ENCODE peak calls at places on chromosome 10, in eight cellular contexts. Q is activated CD8-positive, alpha-beta T cell treated with anti-CD3 and anti-CD28 coated beads for 36 hours; Z is CD4-positive, alpha-beta T cell; V is cardiac fibroblast; T is Peyer's patch; F is astrocyte of the spinal cord; N is cardiac muscle cell; Y is suprapubic skin. D is an unnamed sample.

GRCh38 chr10:26156019-26156418 is 60.6 kb upstream of the GAD2 start:
- DNase-seq in V (no peak), Q (no peak), F (no peak), T (no peak), Y (no peak), Z (no peak), N (no peak), D (no peak)

GRCh38 chr10:3735175-3735574 is 49.8 kb downstream of the KLF6 start:
- DNase-seq in Y (no peak), T (no peak), Q (peak), F (no peak), Z (no peak), V (no peak), N (no peak), D (no peak)

GRCh38 chr10:7948601-7949000 is 105.9 kb upstream of the GATA3 start:
- DNase-seq in F (peak), Q (no peak), Y (no peak), V (peak), T (no peak), Z (no peak), N (no peak), D (no peak)

GRCh38 chr10:96724621-96725020 is 4.3 kb upstream of the PIK3AP1 start:
- DNase-seq in T (no peak), F (no peak), N (no peak), Y (no peak), Q (no peak), V (no peak), Z (no peak), D (no peak)

GRCh38 chr10:114026189-114027040 is 17.3 kb upstream of the ADRB1 start:
- DNase-seq in T (no peak), V (peak), Y (no peak), Q (no peak), N (peak), Z (no peak), F (peak), D (no peak)

GRCh38 chr10:11782793-11783557 is 40.2 kb upstream of the PROSER2 start:
- DNase-seq in Z (no peak), F (peak), Y (no peak), V (peak), T (no peak), Q (peak), N (peak), D (peak)

GRCh38 chr10:12205082-12205481 is 9.1 kb downstream of the CDC123 start:
- DNase-seq in N (no peak), V (no peak), Q (no peak), Z (no peak), F (no peak), T (no peak), Y (no peak), D (no peak)

GRCh38 chr10:126955396-126955795 is 50.2 kb downstream of the DOCK1 start:
- DNase-seq in N (no peak), F (no peak), Z (no peak), V (no peak), Q (no peak), Y (peak), T (no peak), D (no peak)

GRCh38 chr10:114868801-114869200 is 47.2 kb downstream of the FHIP2A start:
- DNase-seq in Z (no peak), Y (no peak), Q (no peak), V (peak), T (no peak), N (peak), F (peak), D (no peak)

GRCh38 chr10:97549587-97550322 is 22.8 kb upstream of the ANKRD2 start:
- DNase-seq in Z (no peak), N (no peak), F (no peak), Q (no peak), T (no peak), V (no peak), Y (no peak), D (no peak)

GRCh38 chr10:12367272-12367671 is 17.9 kb downstream of the CAMK1D start:
- DNase-seq in Q (no peak), N (no peak), T (no peak), F (no peak), V (no peak), Y (no peak), Z (no peak), D (no peak)

GRCh38 chr10:93752761-93753160 is 5.0 kb upstream of the LGI1 start:
- DNase-seq in Z (no peak), Q (no peak), F (peak), N (peak), Y (no peak), V (peak), T (no peak), D (no peak)

GRCh38 chr10:17737021-17737965 is 14.7 kb upstream of the TMEM236 start:
- DNase-seq in Z (no peak), N (peak), T (no peak), F (peak), Y (no peak), V (peak), Q (no peak), D (peak)

GRCh38 chr10:83127942-83128575 is 1011.2 kb upstream of the GHITM start:
- DNase-seq in N (no peak), F (peak), T (no peak), V (no peak), Q (no peak), Y (no peak), Z (no peak), D (no peak)

GRCh38 chr10:22590115-22590514 is 124.3 kb downstream of the PIP4K2A start:
- DNase-seq in N (no peak), Q (no peak), V (peak), T (no peak), Z (no peak), F (no peak), Y (no peak), D (no peak)

GRCh38 chr10:92688927-92689662 is 660 bp upstream of the HHEX start:
- DNase-seq in N (peak), F (peak), Z (no peak), V (peak), Y (no peak), T (peak), Q (peak), D (peak)

GRCh38 chr10:75404335-75405200 is 3.0 kb upstream of the ZNF503 start:
- DNase-seq in T (peak), N (no peak), Q (no peak), Z (no peak), Y (peak), F (no peak), V (no peak), D (peak)

GRCh38 chr10:66625709-66626590 is 299.9 kb upstream of the LRRTM3 start:
- DNase-seq in Z (no peak), N (no peak), F (no peak), T (no peak), V (peak), Q (no peak), Y (no peak), D (no peak)

GRCh38 chr10:80197972-80198591 is 7.3 kb downstream of the ANXA11 start:
- DNase-seq in N (no peak), V (no peak), T (no peak), Q (no peak), F (no peak), Y (no peak), Z (no peak), D (no peak)

GRCh38 chr10:30438016-30438850 is 4.2 kb downstream of the MAP3K8 start:
- DNase-seq in N (no peak), V (peak), F (no peak), Y (no peak), Q (no peak), Z (no peak), T (no peak), D (no peak)

GRCh38 chr10:70656489-70656888 is 15.8 kb upstream of the ADAMTS14 start:
- DNase-seq in F (peak), Z (no peak), V (peak), Y (peak), N (peak), Q (peak), T (no peak), D (peak)

GRCh38 chr10:92419740-92420553 is 129.0 kb downstream of the MARCHF5 start:
- DNase-seq in F (peak), Q (peak), T (peak), V (peak), Y (peak), N (peak), Z (no peak), D (peak)

GRCh38 chr10:12481956-12482355 is 132.6 kb downstream of the CAMK1D start:
- DNase-seq in Z (no peak), V (no peak), F (no peak), Q (no peak), T (no peak), Y (no peak), N (no peak), D (no peak)

GRCh38 chr10:4656576-4657194 is 169.3 kb upstream of the AKR1E2 start:
- DNase-seq in Z (peak), F (peak), Q (peak), N (peak), Y (no peak), V (peak), T (no peak), D (peak)

GRCh38 chr10:123583639-123584418 is 82.3 kb upstream of the GPR26 start:
- DNase-seq in Q (peak), T (peak), Z (no peak), V (peak), N (peak), Y (peak), F (peak), D (peak)

GRCh38 chr10:33524966-33525365 is 190.5 kb upstream of the NRP1 start:
- DNase-seq in T (no peak), Z (no peak), N (no peak), V (peak), Y (no peak), F (peak), Q (no peak), D (no peak)

GRCh38 chr10:49170632-49171325 is 17.4 kb downstream of the TMEM273 start:
- DNase-seq in Q (no peak), F (no peak), Z (no peak), N (no peak), T (no peak), V (no peak), Y (no peak), D (no peak)
- TF ChIP-seq CTCF in Q (no peak), F (no peak), Z (no peak), N (no peak), T (no peak), V (no peak), Y (no peak), D (no peak)

GRCh38 chr10:50788951-50789904 is 49.5 kb downstream of the ASAH2B start:
- DNase-seq in F (peak), T (no peak), Z (no peak), Y (no peak), Q (no peak), N (peak), V (peak), D (no peak)
- TF ChIP-seq CTCF in F (peak), T (peak), Z (no peak), Y (no peak), Q (no peak), N (peak), V (peak), D (no peak)

GRCh38 chr10:122161795-122162194 is 109.3 kb upstream of the BTBD16 start:
- DNase-seq in N (no peak), V (no peak), Y (no peak), Q (no peak), T (no peak), Z (no peak), F (no peak), D (no peak)

GRCh38 chr10:122164028-122164601 is 107.0 kb upstream of the BTBD16 start:
- DNase-seq in F (peak), T (no peak), V (no peak), Z (no peak), Y (no peak), N (peak), Q (no peak), D (no peak)

GRCh38 chr10:122162566-122163181 is 108.4 kb upstream of the BTBD16 start:
- DNase-seq in N (no peak), Q (no peak), V (no peak), T (peak), Y (no peak), Z (no peak), F (no peak), D (no peak)

GRCh38 chr10:122164815-122165491 is 106.1 kb upstream of the BTBD16 start:
- DNase-seq in N (no peak), Q (no peak), V (no peak), Y (no peak), T (no peak), Z (no peak), F (no peak), D (no peak)

DNA sequence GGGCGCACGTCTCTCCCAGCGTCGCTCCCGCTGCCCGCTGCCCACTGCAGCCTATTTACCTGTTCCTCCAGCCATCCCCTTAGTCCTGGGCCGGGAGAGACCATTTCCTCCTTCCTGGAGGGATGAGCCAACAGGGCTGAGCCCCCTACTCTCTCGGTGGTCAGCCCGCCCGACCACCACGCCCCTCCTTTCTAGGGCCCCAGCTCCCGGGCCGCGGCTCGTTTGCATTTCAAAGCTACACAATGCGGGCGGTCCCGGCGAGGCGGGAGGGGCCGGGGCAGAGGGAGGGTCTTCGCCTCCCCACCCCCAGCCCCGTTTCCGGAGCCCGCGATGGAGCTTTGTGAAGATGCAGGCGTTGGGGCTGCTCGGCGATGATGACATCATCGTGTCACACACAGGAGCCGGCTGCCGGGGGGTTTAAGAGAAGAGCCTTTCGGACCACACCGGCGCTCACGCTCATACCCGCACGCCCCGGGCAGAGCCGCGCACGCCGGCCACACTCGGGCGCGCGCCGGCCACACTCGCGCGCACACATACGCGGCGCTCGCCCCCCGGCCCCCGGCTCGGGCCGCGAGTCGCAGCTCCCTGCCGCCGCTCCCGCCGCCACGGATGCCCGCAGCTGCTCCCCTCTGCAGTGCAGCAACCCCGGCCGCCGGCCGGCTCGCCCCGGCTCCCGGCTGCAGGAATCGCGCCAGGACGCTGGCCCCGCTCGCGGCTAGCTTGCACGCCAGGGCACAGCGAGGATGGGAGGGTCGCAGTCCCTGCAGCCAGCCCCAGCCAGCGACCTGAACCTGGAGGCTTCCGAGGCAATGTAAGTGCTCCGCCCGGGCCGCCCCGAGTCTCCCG is 107.7 kb upstream of the BTBD16 start:
- DNase-seq in T (no peak), N (peak), Z (no peak), V (no peak), F (no peak), Q (peak), Y (no peak), D (no peak)
- TF ChIP-seq CTCF in T (no peak), N (no peak), Z (no peak), V (no peak), F (no peak), Q (no peak), Y (no peak), D (no peak)

GRCh38 chr10:6445671-6446278 is 134.3 kb downstream of the PRKCQ start:
- DNase-seq in T (peak), Y (no peak), N (peak), Z (peak), Q (peak), F (peak), V (peak), D (peak)
- TF ChIP-seq CTCF in T (peak), Y (no peak), N (peak), Z (peak), Q (peak), F (peak), V (peak), D (peak)

GRCh38 chr10:71727429-71728217 is 8.0 kb upstream of the C10orf105 start:
- DNase-seq in V (peak), T (peak), Z (peak), Q (peak), Y (peak), F (no peak), N (peak), D (peak)

GRCh38 chr10:71724539-71724938 is 5.0 kb upstream of the C10orf105 start:
- DNase-seq in Q (no peak), Z (no peak), V (no peak), Y (no peak), N (no peak), F (no peak), T (no peak), D (no peak)

GRCh38 chr10:71726673-71727428 is 7.3 kb upstream of the C10orf105 start:
- DNase-seq in N (no peak), Q (peak), T (no peak), Z (peak), F (no peak), V (no peak), Y (no peak), D (peak)

GRCh38 chr10:71725249-71725648 is 5.7 kb upstream of the C10orf105 start:
- DNase-seq in Y (no peak), T (no peak), F (no peak), Q (no peak), V (no peak), Z (no peak), N (no peak), D (no peak)

DNA sequence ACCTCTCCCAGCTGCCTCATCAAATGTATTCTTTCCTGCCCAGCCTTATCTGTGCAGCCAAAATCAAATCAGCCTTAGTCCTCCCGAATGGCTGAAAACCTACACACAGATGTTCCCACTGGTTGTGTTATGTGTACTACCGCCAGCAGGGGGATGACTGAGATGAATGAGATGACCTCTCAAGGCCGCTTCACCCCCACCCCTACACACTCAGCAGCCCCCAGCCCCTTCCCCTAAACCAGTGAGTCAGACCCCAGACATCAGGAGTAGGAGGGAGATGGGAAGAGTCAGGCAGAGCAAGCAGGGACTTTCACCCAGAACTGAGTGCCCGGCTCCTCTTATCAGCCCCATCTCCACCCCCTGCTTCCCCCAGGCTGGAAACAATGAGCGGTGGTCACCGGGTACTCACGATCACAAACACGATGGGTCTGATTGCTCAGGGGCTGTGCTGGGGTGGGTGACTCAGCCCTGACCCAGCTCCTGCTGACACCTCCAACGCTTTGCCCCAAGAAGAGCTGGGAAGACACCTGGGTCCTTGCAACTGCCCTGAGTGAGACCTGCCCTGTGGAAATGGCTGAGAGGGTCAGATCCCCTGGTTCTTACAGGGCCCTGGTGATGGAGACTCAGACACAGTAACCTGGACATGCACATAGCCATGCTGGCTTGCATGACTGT is 6.6 kb upstream of the C10orf105 start:
- DNase-seq in F (no peak), Y (no peak), T (no peak), V (peak), Z (no peak), Q (peak), N (peak), D (peak)
- TF ChIP-seq CTCF in F (peak), Y (no peak), T (peak), V (peak), Z (peak), Q (peak), N (peak), D (peak)

GRCh38 chr10:14244147-14244546 is 86.6 kb downstream of the FRMD4A start:
- DNase-seq in Y (no peak), N (peak), Z (no peak), T (no peak), Q (no peak), V (peak), F (no peak), D (no peak)
- TF ChIP-seq CTCF in Y (no peak), N (peak), Z (no peak), T (no peak), Q (no peak), V (no peak), F (peak), D (no peak)

GRCh38 chr10:58515296-58515956 is 2.8 kb downstream of the BICC1 start:
- DNase-seq in F (peak), Z (no peak), V (no peak), Q (no peak), T (no peak), Y (no peak), N (no peak), D (no peak)

GRCh38 chr10:58511765-58512469 is 755 bp upstream of the BICC1 start:
- DNase-seq in F (no peak), Y (no peak), Q (peak), Z (no peak), V (peak), T (peak), N (peak), D (no peak)

GRCh38 chr10:58513189-58514101 is 773 bp downstream of the BICC1 start:
- DNase-seq in V (peak), N (peak), F (peak), Y (peak), T (peak), Q (peak), Z (no peak), D (peak)

GRCh38 chr10:58514102-58514472 is 1.4 kb downstream of the BICC1 start:
- DNase-seq in V (peak), Y (no peak), Z (no peak), N (no peak), Q (no peak), T (no peak), F (peak), D (no peak)

DNA sequence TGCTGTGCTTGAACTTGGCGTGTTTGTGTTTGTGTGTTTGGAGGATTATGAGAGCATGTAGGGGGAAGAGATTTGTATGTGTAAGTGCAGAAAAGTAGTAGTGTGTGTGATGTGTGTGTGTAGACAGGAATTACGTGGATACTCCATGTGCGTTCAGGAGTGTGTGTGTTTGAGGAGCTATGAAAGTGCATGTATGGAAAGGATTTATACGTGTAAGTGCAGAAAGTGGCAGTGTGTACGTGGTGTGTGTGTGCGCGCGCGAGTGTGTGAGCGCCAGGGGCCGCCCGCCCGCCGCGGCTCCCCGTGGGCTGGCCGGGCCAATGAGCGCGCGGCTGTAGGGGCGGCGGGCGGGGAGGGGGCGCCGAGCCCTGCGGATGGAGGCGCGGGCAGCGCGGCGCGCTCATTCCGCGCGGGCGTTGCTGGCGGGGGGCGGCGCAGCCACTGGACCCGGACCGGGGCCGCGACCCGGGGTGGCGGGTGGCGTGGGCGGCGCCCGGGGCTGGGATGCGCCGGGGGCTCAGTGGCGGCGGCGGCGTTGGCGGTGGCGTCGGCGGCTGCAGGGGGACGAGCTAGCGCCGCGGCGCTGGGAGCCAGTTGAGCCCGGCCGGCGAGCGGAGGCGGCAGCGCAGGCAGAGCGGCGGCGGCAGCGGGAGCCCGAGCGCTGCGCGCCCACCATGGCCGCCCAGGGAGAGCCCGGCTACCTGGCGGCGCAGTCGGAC is at the start of gene BICC1:
- DNase-seq in Y (no peak), V (no peak), N (peak), T (peak), Z (no peak), F (peak), Q (peak), D (peak)
- TF ChIP-seq CTCF in Y (no peak), V (no peak), N (no peak), T (no peak), Z (no peak), F (no peak), Q (no peak), D (no peak)